ENCODE peak calls at places on chromosomes 6 and 20, in six cellular contexts. U is uterus, C is BE2C, O is GM23248, N is tibial artery, L is Panc1. E is an unnamed sample. For H3K4me1, the result is how much of the 10 kb centered on the place peaks cover.

GRCh38 chr6:111995409-111995808 is 58.5 kb upstream of the CCN6 start:
- DNase-seq in U (no peak), C (no peak), O (peak), N (no peak), L (no peak), E (no peak)

GRCh38 chr6:124962617-124963415 is 579 bp downstream of the RNF217 start:
- DNase-seq in U (peak), C (peak), O (peak), N (peak), L (no peak), E (peak)

GRCh38 chr6:36025932-36026327 is 1.5 kb upstream of the SLC26A8 start:
- DNase-seq in U (no peak), C (no peak), O (peak), N (no peak), L (no peak), E (no peak)

GRCh38 chr6:159008656-159009288 is 8.8 kb upstream of the RSPH3 start:
- DNase-seq in U (no peak), C (no peak), O (peak), N (no peak), L (peak), E (no peak)

GRCh38 chr6:36743032-36743431 is 45.4 kb downstream of the RAB44 start:
- DNase-seq in U (no peak), C (no peak), O (no peak), N (no peak), L (no peak), E (no peak)

GRCh38 chr20:51735728-51736600 is 32.2 kb downstream of the ATP9A start:
- DNase-seq in U (no peak), C (no peak), O (no peak), N (no peak), L (no peak), E (no peak)

GRCh38 chr6:144896296-144896695 is 611.2 kb downstream of the UTRN start:
- DNase-seq in U (no peak), C (peak), O (no peak), N (no peak), L (no peak), E (no peak)

GRCh38 chr20:41654884-41655283 is 36.7 kb upstream of the CHD6 start:
- DNase-seq in U (no peak), C (no peak), O (peak), N (no peak), L (no peak), E (no peak)

GRCh38 chr6:128521302-128521632 is 868 bp upstream of the PTPRK start:
- DNase-seq in U (no peak), C (no peak), O (peak), N (no peak), L (no peak), E (no peak)

GRCh38 chr6:44742201-44742600 is 354.7 kb downstream of the CDC5L start:
- DNase-seq in U (no peak), C (no peak), O (no peak), N (no peak), L (no peak), E (no peak)

GRCh38 chr6:105566503-105566902 is 163.6 kb upstream of the PREP start:
- DNase-seq in U (no peak), C (no peak), O (no peak), N (no peak), L (no peak), E (no peak)

GRCh38 chr6:135162678-135163439 is 18.2 kb upstream of the MYB start:
- DNase-seq in U (no peak), C (peak), O (peak), N (no peak), L (no peak), E (no peak)

GRCh38 chr6:9646346-9647042 is 768.4 kb downstream of the TFAP2A start:
- DNase-seq in U (no peak), C (no peak), O (peak), N (peak), L (no peak), E (no peak)

GRCh38 chr6:11744753-11745152 is 33.9 kb downstream of the ADTRP start:
- DNase-seq in U (peak), C (no peak), O (peak), N (peak), L (no peak), E (peak)

GRCh38 chr6:16755544-16755943 is 5.7 kb downstream of the ATXN1 start:
- DNase-seq in U (no peak), C (no peak), O (no peak), N (no peak), L (no peak), E (no peak)
- H3K4me1 ChIP-seq in U (under half), C (under half), O (half or more), N (half or more), L (half or more), E (under half)

GRCh38 chr20:63534427-63534830 is 2.7 kb downstream of the PTK6 start:
- DNase-seq in U (peak), C (peak), O (no peak), N (no peak), L (no peak), E (no peak)
- H3K4me1 ChIP-seq in U (under half), C (under half), O (under half), N (under half), L (under half), E (under half)

GRCh38 chr20:36859282-36859555 is 16.7 kb upstream of the TLDC2 start:
- DNase-seq in U (no peak), C (no peak), O (no peak), N (no peak), L (no peak), E (no peak)

GRCh38 chr20:36860811-36861624 is 14.9 kb upstream of the TLDC2 start:
- DNase-seq in U (no peak), C (no peak), O (no peak), N (no peak), L (no peak), E (no peak)

GRCh38 chr20:36859700-36860330 is 16.1 kb upstream of the TLDC2 start:
- DNase-seq in U (no peak), C (no peak), O (no peak), N (no peak), L (no peak), E (no peak)

GRCh38 chr20:36861625-36861874 is 14.4 kb upstream of the TLDC2 start:
- DNase-seq in U (no peak), C (no peak), O (peak), N (no peak), L (no peak), E (no peak)

DNA sequence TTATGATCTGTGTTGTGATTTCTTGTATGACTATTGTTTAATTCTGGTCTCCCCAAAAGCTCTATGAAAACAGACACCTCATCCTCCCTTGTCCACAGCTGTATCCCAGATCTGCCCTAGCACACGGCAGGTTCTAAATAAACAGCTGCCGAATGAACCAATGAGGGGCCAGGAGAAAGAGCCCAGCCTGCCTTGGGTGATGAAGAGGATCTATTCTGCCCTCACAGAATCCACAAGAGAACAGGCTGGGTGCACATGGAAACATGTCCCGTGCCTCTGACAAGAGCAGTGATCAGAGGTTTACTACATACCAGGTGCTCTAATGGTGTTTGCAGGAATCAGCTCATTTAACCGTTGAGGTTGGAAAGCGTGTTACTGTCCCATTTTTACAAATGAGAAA is 15.6 kb upstream of the TLDC2 start:
- DNase-seq in U (no peak), C (no peak), O (no peak), N (no peak), L (no peak), E (no peak)
- H3K4me1 ChIP-seq in U (under half), C (under half), O (under half), N (half or more), L (under half), E (under half)

GRCh38 chr6:47479874-47480273 is 2.3 kb downstream of the CD2AP start:
- DNase-seq in U (no peak), C (no peak), O (no peak), N (no peak), L (no peak), E (no peak)
- H3K4me1 ChIP-seq in U (under half), C (under half), O (under half), N (under half), L (under half), E (under half)

DNA sequence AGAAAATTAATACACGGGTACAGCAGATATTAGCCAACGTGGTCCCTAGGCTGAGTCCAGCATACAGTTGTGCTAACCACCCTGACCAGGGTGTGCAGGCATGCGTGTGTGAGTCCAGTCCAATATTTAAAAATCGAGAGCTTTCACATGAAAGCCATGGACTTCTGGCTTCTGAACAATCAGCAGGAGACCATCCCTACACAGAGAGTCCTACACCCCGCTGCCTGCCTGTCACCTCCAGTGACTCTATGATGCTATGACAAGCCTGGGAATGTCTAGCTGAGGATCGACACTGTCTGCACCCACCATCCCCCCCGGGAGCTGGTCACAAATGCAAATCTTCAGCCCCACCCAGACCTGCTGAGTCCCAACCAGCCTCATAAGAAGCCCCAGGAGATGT is 7.9 kb downstream of the ACSS1 start:
- DNase-seq in U (no peak), C (no peak), O (no peak), N (no peak), L (no peak), E (no peak)
- H3K4me1 ChIP-seq in U (under half), C (under half), O (under half), N (half or more), L (under half), E (under half)